ENCODE peak calls at places on chromosomes 7 and 10, in six cellular contexts. W is B cell, S is HuH-7, K is IMR-90, Z is erythroblast, P is AG08396. R is an unnamed sample.

GRCh38 chr7:124724516-124725192 is 40.9 kb downstream of the GPR37 start:
- DNase-seq in W (no peak), Z (no peak), K (no peak), S (peak; percentile 8), P (no peak), R (no peak)

GRCh38 chr7:30019960-30020359 is 6.5 kb downstream of the FKBP14 start:
- DNase-seq in W (no peak), K (peak; percentile 7), S (no peak), P (no peak), Z (peak; percentile 8), R (no peak)

GRCh38 chr7:55965805-55966421 is 1.5 kb downstream of the NIPSNAP2 start:
- DNase-seq in K (peak; percentile 31), S (no peak), W (no peak), P (no peak), Z (no peak), R (no peak)

GRCh38 chr7:146414373-146414772 is 297.8 kb downstream of the CNTNAP2 start:
- DNase-seq in Z (no peak), S (no peak), W (no peak), K (no peak), P (no peak), R (no peak)

GRCh38 chr7:107754642-107755041 is 10.7 kb downstream of the CBLL1 start:
- DNase-seq in Z (peak; percentile 16), S (no peak), P (no peak), K (no peak), W (no peak), R (no peak)

GRCh38 chr10:132101529-132101928 is 35.8 kb downstream of the JAKMIP3 start:
- DNase-seq in W (no peak), P (no peak), Z (no peak), S (no peak), K (no peak), R (no peak)

GRCh38 chr7:131235489-131236317 is 92.0 kb upstream of the MKLN1 start:
- DNase-seq in P (peak; percentile 84), Z (no peak), K (peak; percentile 100), W (no peak), S (no peak), R (peak; percentile 18)

GRCh38 chr7:133091943-133092464 is 10.1 kb upstream of the CHCHD3 start:
- DNase-seq in Z (no peak), S (no peak), W (no peak), K (no peak), P (no peak), R (no peak)

GRCh38 chr10:45379303-45379726 is 5.3 kb downstream of the ALOX5 start:
- DNase-seq in P (peak; percentile 2), W (no peak), S (no peak), Z (no peak), K (no peak), R (no peak)

GRCh38 chr7:141674702-141675101 is 27.3 kb downstream of the DENND11 start:
- DNase-seq in Z (peak; percentile 5), P (no peak), W (no peak), K (no peak), S (no peak), R (no peak)

GRCh38 chr7:157302314-157302711 is 34.5 kb upstream of the DNAJB6 start:
- DNase-seq in Z (no peak), P (peak; percentile 14), W (peak; percentile 89), S (no peak), K (peak; percentile 33), R (no peak)

GRCh38 chr7:22814261-22815208 is 8.1 kb downstream of the TOMM7 start:
- DNase-seq in S (peak; percentile 66), Z (no peak), W (no peak), K (peak; percentile 62), P (peak; percentile 38), R (no peak)

GRCh38 chr10:121974019-121974534 is 940 bp downstream of the NSMCE4A start:
- DNase-seq in S (peak; percentile 62), K (no peak), P (no peak), W (no peak), Z (no peak), R (no peak)

GRCh38 chr7:155339474-155339873 is 41.8 kb downstream of the INSIG1 start:
- DNase-seq in W (no peak), P (no peak), S (no peak), Z (no peak), K (no peak), R (no peak)

GRCh38 chr10:26780793-26781601 is 79.8 kb downstream of the ABI1 start:
- DNase-seq in K (peak; percentile 95), Z (no peak), P (peak; percentile 57), W (peak; percentile 24), S (no peak), R (peak; percentile 40)

GRCh38 chr7:77813180-77813579 is 14.6 kb downstream of the PHTF2 start:
- DNase-seq in K (no peak), W (no peak), S (no peak), Z (no peak), P (no peak), R (no peak)

GRCh38 chr7:81534996-81535395 is 234.9 kb downstream of the HGF start:
- DNase-seq in Z (no peak), S (no peak), W (no peak), P (no peak), K (peak; percentile 55), R (no peak)

GRCh38 chr7:98730331-98730730 is 113.2 kb downstream of the NPTX2 start:
- DNase-seq in Z (no peak), S (no peak), K (no peak), W (no peak), P (no peak), R (no peak)

GRCh38 chr7:36460811-36461429 is 71.3 kb downstream of the ANLN start:
- DNase-seq in K (no peak), P (no peak), W (no peak), Z (no peak), S (no peak), R (no peak)

GRCh38 chr7:102284891-102285540 is 1.7 kb upstream of the SH2B2 start:
- DNase-seq in Z (no peak), W (no peak), S (no peak), K (no peak), P (no peak), R (no peak)

GRCh38 chr10:78362406-78363022 is 328.9 kb downstream of the RPS24 start:
- DNase-seq in W (no peak), Z (no peak), S (no peak), K (no peak), P (no peak), R (no peak)

GRCh38 chr10:110260746-110261477 is 43.8 kb downstream of the SMNDC1 start:
- DNase-seq in S (no peak), P (peak; percentile 5), W (no peak), K (peak; percentile 60), Z (peak; percentile 29), R (no peak)

GRCh38 chr7:150881189-150881588 is 28.9 kb downstream of the AOC1 start:
- DNase-seq in P (no peak), Z (no peak), W (no peak), S (no peak), K (no peak), R (no peak)

GRCh38 chr10:101331960-101332359 is 22.0 kb upstream of the BTRC start:
- DNase-seq in W (no peak), Z (no peak), K (no peak), P (no peak), S (no peak), R (no peak)

GRCh38 chr10:107485019-107485418 is 320.5 kb upstream of the SORCS1 start:
- DNase-seq in K (no peak), S (no peak), P (no peak), W (no peak), Z (no peak), R (no peak)

GRCh38 chr7:141023305-141023704 is 8.6 kb upstream of the MRPS33 start:
- DNase-seq in W (no peak), S (no peak), Z (no peak), K (no peak), P (no peak), R (no peak)